ENCODE peak calls at places on chromosomes 12 and 14, in six cellular contexts. C, P, R, N, J and D are unnamed samples.

GRCh38 chr14:71711619-71712018 is 220.6 kb upstream of the RGS6 start:
- DNase-seq in C (no peak), P (no peak), R (peak; percentile 70), N (no peak), J (no peak), D (peak; percentile 93)

GRCh38 chr12:96241484-96242256 is 47.5 kb downstream of the ELK3 start:
- DNase-seq in C (no peak), P (no peak), R (no peak), N (no peak), J (peak; percentile 35), D (no peak)

GRCh38 chr12:96445743-96446655 is 43.4 kb upstream of the CFAP54 start:
- DNase-seq in C (no peak), P (peak; percentile 21), R (no peak), N (peak; percentile 33), J (no peak), D (peak; percentile 99)

GRCh38 chr14:101475468-101476257 is 85.6 kb upstream of the DIO3 start:
- DNase-seq in C (no peak), P (no peak), R (peak; percentile 33), N (no peak), J (peak; percentile 29), D (peak; percentile 66)

GRCh38 chr14:23646648-23647549 is 10.7 kb downstream of the DHRS2 start:
- DNase-seq in C (no peak), P (no peak), R (no peak), N (no peak), J (no peak), D (no peak)

GRCh38 chr12:89556976-89557375 is 31.1 kb upstream of the POC1B start:
- DNase-seq in C (no peak), P (no peak), R (no peak), N (no peak), J (no peak), D (no peak)

GRCh38 chr12:46628176-46628575 is 197.6 kb downstream of the SLC38A4 start:
- DNase-seq in C (no peak), P (no peak), R (no peak), N (no peak), J (no peak), D (no peak)

GRCh38 chr12:6554168-6554989 is 1.5 kb downstream of the IFFO1 start:
- DNase-seq in C (peak; percentile 19), P (peak; percentile 82), R (no peak), N (peak; percentile 66), J (peak; percentile 80), D (no peak)

GRCh38 chr12:55824726-55825125 is 4.7 kb downstream of the DNAJC14 start:
- DNase-seq in C (no peak), P (no peak), R (no peak), N (no peak), J (no peak), D (no peak)

GRCh38 chr12:93583993-93584392 is 11.5 kb downstream of the SOCS2 start:
- DNase-seq in C (no peak), P (no peak), R (no peak), N (no peak), J (no peak), D (no peak)